ENCODE peak calls at places on chromosomes 7 and 10, in four cellular contexts. Z is GM12878, W is SK-N-SH, M is HepG2. S is an unnamed sample.

GRCh38 chr7:138195207-138195606 is 118.9 kb downstream of the AKR1D1 start:
- DNase-seq in Z (no peak), W (no peak), M (peak), S (no peak)

GRCh38 chr7:115096262-115096661 is 174.4 kb downstream of the MDFIC start:
- DNase-seq in Z (no peak), W (no peak), M (no peak), S (no peak)

GRCh38 chr7:27459021-27459728 is 203.5 kb downstream of the HIBADH start:
- DNase-seq in Z (no peak), W (no peak), M (no peak), S (no peak)

GRCh38 chr10:8913720-8914119 is 859.2 kb downstream of the GATA3 start:
- DNase-seq in Z (no peak), W (no peak), M (no peak), S (peak)

GRCh38 chr7:149422914-149423285 is 38.0 kb downstream of the ZNF777 start:
- DNase-seq in Z (no peak), W (no peak), M (no peak), S (no peak)

GRCh38 chr10:101291254-101292193 is 62.3 kb upstream of the LBX1 start:
- DNase-seq in Z (no peak), W (peak), M (peak), S (peak)

GRCh38 chr7:51367614-51367968 is 51.0 kb upstream of the COBL start:
- DNase-seq in Z (no peak), W (no peak), M (no peak), S (no peak)

GRCh38 chr10:107727762-107728317 is 563.3 kb upstream of the SORCS1 start:
- DNase-seq in Z (no peak), W (peak), M (no peak), S (no peak)

GRCh38 chr10:123559066-123559822 is 106.9 kb upstream of the GPR26 start:
- DNase-seq in Z (no peak), W (peak), M (peak), S (peak)

GRCh38 chr7:132783824-132784223 is 207.6 kb upstream of the PLXNA4 start:
- DNase-seq in Z (no peak), W (no peak), M (no peak), S (peak)

GRCh38 chr10:119478111-119479047 is 64.1 kb downstream of the RGS10 start:
- DNase-seq in Z (peak), W (no peak), M (no peak), S (no peak)

GRCh38 chr10:126902157-126902556 is 3.1 kb upstream of the DOCK1 start:
- DNase-seq in Z (no peak), W (no peak), M (peak), S (peak)

GRCh38 chr7:145863-146262 is 46.5 kb upstream of the FAM20C start:
- DNase-seq in Z (no peak), W (no peak), M (no peak), S (no peak)

GRCh38 chr7:98458090-98458875 is 57.4 kb upstream of the BAIAP2L1 start:
- DNase-seq in Z (no peak), W (no peak), M (no peak), S (no peak)

GRCh38 chr7:110835209-110835608 is 255.7 kb upstream of the LRRN3 start:
- DNase-seq in Z (no peak), W (peak), M (peak), S (no peak)

GRCh38 chr7:71580027-71580426 is 448.1 kb downstream of the GALNT17 start:
- DNase-seq in Z (no peak), W (no peak), M (no peak), S (no peak)

GRCh38 chr7:16708980-16709379 is 44.6 kb upstream of the TSPAN13 start:
- DNase-seq in Z (no peak), W (no peak), M (no peak), S (no peak)
- TF ChIP-seq PBX3 in Z (no peak), W (peak), M (no peak), S (no peak)

GRCh38 chr10:22335204-22335956 is 9.9 kb upstream of the SPAG6 start:
- DNase-seq in Z (no peak), W (peak), M (no peak), S (peak)
- TF ChIP-seq CTCF in Z (no peak), W (no peak), M (no peak), S (no peak)

GRCh38 chr10:17276756-17277424 is 48.8 kb downstream of the VIM start:
- DNase-seq in Z (no peak), W (no peak), M (no peak), S (no peak)
- TF ChIP-seq PBX3 in Z (no peak), W (no peak), M (no peak), S (no peak)

GRCh38 chr7:151727579-151728285 is 149.2 kb downstream of the PRKAG2 start:
- DNase-seq in Z (no peak), W (peak), M (no peak), S (peak)
- TF ChIP-seq CTCF in Z (peak), W (peak), M (no peak), S (no peak)

GRCh38 chr10:12908773-12909172 is 92.7 kb downstream of the CCDC3 start:
- DNase-seq in Z (no peak), W (no peak), M (no peak), S (no peak)

GRCh38 chr10:12905067-12905466 is 96.4 kb downstream of the CCDC3 start:
- DNase-seq in Z (no peak), W (no peak), M (no peak), S (no peak)

GRCh38 chr10:12902959-12903358 is 98.6 kb downstream of the CCDC3 start:
- DNase-seq in Z (no peak), W (no peak), M (no peak), S (no peak)

GRCh38 chr10:12907651-12908050 is 93.9 kb downstream of the CCDC3 start:
- DNase-seq in Z (no peak), W (no peak), M (no peak), S (no peak)

GRCh38 chr10:12906051-12906541 is 95.4 kb downstream of the CCDC3 start:
- DNase-seq in Z (no peak), W (no peak), M (no peak), S (no peak)
- TF ChIP-seq PBX3 in Z (no peak), W (no peak), M (no peak), S (no peak)

GRCh38 chr7:155489862-155490696 is 32.1 kb downstream of the EN2 start:
- DNase-seq in Z (no peak), W (peak), M (no peak), S (no peak)

GRCh38 chr7:155491812-155492211 is 33.9 kb downstream of the EN2 start:
- DNase-seq in Z (no peak), W (no peak), M (no peak), S (no peak)

GRCh38 chr7:155489158-155489840 is 31.4 kb downstream of the EN2 start:
- DNase-seq in Z (no peak), W (no peak), M (no peak), S (no peak)

GRCh38 chr7:155488483-155489127 is 30.7 kb downstream of the EN2 start:
- DNase-seq in Z (no peak), W (no peak), M (no peak), S (no peak)

GRCh38 chr7:155490697-155491628 is 33.0 kb downstream of the EN2 start:
- DNase-seq in Z (no peak), W (peak), M (no peak), S (no peak)
- TF ChIP-seq CTCF in Z (no peak), W (no peak), M (no peak), S (no peak)

DNA sequence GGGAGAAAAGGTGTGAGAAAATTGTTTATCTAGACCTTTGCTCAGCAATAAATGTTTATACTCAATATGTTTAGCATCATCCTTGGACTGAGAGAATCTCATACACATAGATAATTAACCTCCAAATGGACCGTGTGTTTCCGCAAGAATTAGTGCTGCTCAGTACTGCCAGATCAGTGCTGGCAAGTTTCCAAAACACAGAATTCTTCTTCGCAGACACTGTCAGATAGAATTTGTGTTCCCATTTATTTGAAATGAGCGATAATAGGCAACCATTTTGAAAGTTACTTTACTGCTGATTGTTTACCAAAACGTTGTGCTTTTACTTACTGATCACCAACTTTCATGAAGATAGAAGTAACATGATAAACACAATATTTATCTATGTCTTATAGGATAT is 33.8 kb downstream of the STAMBPL1 start:
- DNase-seq in Z (no peak), W (peak), M (no peak), S (no peak)
- TF ChIP-seq PBX3 in Z (no peak), W (peak), M (no peak), S (no peak)

DNA sequence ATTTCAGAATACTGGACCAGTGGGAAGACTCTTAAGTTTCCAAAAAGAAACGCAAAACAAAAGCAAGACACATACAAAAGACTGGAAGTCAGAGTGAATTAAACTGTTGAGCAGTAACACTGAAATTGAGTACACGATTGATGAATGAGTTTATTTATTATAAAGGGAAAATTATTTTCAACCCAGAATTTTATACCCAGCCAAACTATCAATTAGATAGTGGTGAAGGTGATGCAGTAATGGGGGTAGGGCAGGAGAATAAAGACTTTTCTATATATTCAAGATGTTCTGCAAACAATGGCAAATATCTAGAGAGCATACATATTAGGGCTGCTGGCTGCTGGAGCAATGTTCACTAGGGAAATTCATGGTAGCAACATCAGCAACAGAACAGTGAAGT is 143.7 kb upstream of the NPVF start:
- DNase-seq in Z (no peak), W (no peak), M (no peak), S (no peak)
- TF ChIP-seq CTCF in Z (no peak), W (no peak), M (no peak), S (no peak)

S was measured in A549.